ENCODE peak calls at places on chromosomes 1 and 21, in six cellular contexts. M is HCT116, Z is GM12878, K is K562, J is H1, I is HepG2. A is an unnamed sample.

GRCh38 chr1:165854101-165854845 is 26.9 kb downstream of the UCK2 start:
- DNase-seq in K (no peak), J (no peak), Z (no peak), I (no peak), M (no peak), A (no peak)

GRCh38 chr1:63983391-63984256 is 209.8 kb downstream of the ROR1 start:
- DNase-seq in J (no peak), I (no peak), K (no peak), Z (no peak), M (no peak), A (no peak)

GRCh38 chr1:58013237-58013636 is 533.3 kb downstream of the OMA1 start:
- DNase-seq in Z (no peak), M (no peak), I (peak; percentile 6), K (no peak), J (no peak), A (no peak)

GRCh38 chr21:34073749-34074282 is 438 bp downstream of the MRPS6 start:
- DNase-seq in M (no peak), I (no peak), K (peak; percentile 87), Z (no peak), J (no peak), A (peak; percentile 29)

GRCh38 chr1:180221461-180221860 is 8.6 kb upstream of the LHX4 start:
- DNase-seq in I (no peak), J (no peak), Z (no peak), K (no peak), M (no peak), A (no peak)

GRCh38 chr1:68049941-68050878 is at the start of gene DIRAS3:
- DNase-seq in M (peak; percentile 10), J (no peak), Z (no peak), I (no peak), K (no peak), A (no peak)

GRCh38 chr21:32347887-32348450 is 44.8 kb downstream of the URB1 start:
- DNase-seq in M (no peak), I (no peak), K (no peak), J (no peak), Z (no peak), A (no peak)

GRCh38 chr1:241702436-241702835 is 50.4 kb downstream of the WDR64 start:
- DNase-seq in M (no peak), J (no peak), I (no peak), K (no peak), Z (no peak), A (no peak)

GRCh38 chr1:154972517-154973343 is 1.8 kb upstream of the CKS1B start:
- DNase-seq in I (peak; percentile 95), M (peak; percentile 80), Z (no peak), J (peak; percentile 95), K (no peak), A (peak; percentile 91)

GRCh38 chr1:30707412-30708360 is 15.7 kb downstream of the MATN1 start:
- DNase-seq in J (no peak), Z (no peak), I (peak; percentile 38), K (peak; percentile 92), M (peak; percentile 48), A (peak; percentile 88)

GRCh38 chr1:99266731-99267130 is 2.4 kb downstream of the PLPPR4 start:
- DNase-seq in J (no peak), K (no peak), Z (no peak), M (no peak), I (no peak), A (no peak)

GRCh38 chr1:228164561-228165371 is 838 bp upstream of the IBA57 start:
- DNase-seq in K (no peak), J (no peak), Z (no peak), M (no peak), I (no peak), A (no peak)

GRCh38 chr1:210396541-210396940 is 67.8 kb downstream of the HHAT start:
- DNase-seq in Z (no peak), J (no peak), M (no peak), K (no peak), I (no peak), A (no peak)

GRCh38 chr1:37732111-37732780 is 32.7 kb downstream of the EPHA10 start:
- DNase-seq in Z (no peak), M (no peak), K (no peak), I (peak; percentile 81), J (no peak), A (no peak)

GRCh38 chr1:248165186-248165585 is 9.4 kb upstream of the OR2M2 start:
- DNase-seq in Z (no peak), K (no peak), I (no peak), J (no peak), M (no peak), A (no peak)

GRCh38 chr1:224681816-224682215 is 65.7 kb downstream of the CNIH3 start:
- DNase-seq in K (no peak), M (no peak), J (no peak), Z (no peak), I (no peak), A (no peak)

GRCh38 chr1:224673161-224673560 is 57.0 kb downstream of the CNIH3 start:
- DNase-seq in J (no peak), Z (no peak), I (no peak), M (no peak), K (no peak), A (no peak)

GRCh38 chr1:224675589-224675988 is 59.5 kb downstream of the CNIH3 start:
- DNase-seq in J (no peak), K (no peak), M (no peak), Z (no peak), I (no peak), A (no peak)

GRCh38 chr1:224676613-224677012 is 60.5 kb downstream of the CNIH3 start:
- DNase-seq in K (no peak), M (no peak), Z (no peak), J (no peak), I (no peak), A (no peak)

DNA sequence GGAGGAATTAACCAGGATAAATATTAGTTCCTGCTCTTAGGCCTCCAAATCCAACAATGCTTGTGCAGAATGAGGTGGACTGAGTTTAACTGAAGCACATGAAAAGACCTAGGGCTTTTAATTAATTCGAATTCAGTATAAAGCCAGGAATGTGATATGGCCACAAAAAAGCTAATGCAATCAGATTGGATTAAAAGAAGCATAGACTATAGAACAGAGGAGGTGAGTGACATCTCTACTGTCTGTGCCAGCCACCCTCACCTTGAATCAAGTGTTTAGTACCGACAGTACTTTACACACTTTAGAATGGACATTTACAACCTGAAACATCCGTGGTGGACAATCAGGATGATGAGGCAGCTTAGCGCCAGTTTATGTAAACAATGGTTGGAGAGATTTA is 62.1 kb downstream of the CNIH3 start:
- DNase-seq in I (no peak), J (no peak), Z (no peak), K (no peak), M (no peak), A (no peak)
- TF ChIP-seq ATF3 in I (no peak), J (no peak), Z (no peak), K (no peak), M (no peak), A (no peak)

GRCh38 chr1:226444901-226445300 is 37.0 kb upstream of the PARP1 start:
- DNase-seq in J (no peak), K (no peak), M (no peak), Z (peak; percentile 83), I (no peak), A (no peak)

GRCh38 chr1:226441629-226442028 is 33.7 kb upstream of the PARP1 start:
- DNase-seq in M (no peak), K (no peak), J (no peak), Z (no peak), I (no peak), A (no peak)

GRCh38 chr1:226443033-226443432 is 35.1 kb upstream of the PARP1 start:
- DNase-seq in J (no peak), K (no peak), M (peak; percentile 23), Z (no peak), I (no peak), A (no peak)

GRCh38 chr1:226446058-226446457 is 38.2 kb upstream of the PARP1 start:
- DNase-seq in K (no peak), M (no peak), I (no peak), J (no peak), Z (no peak), A (no peak)

DNA sequence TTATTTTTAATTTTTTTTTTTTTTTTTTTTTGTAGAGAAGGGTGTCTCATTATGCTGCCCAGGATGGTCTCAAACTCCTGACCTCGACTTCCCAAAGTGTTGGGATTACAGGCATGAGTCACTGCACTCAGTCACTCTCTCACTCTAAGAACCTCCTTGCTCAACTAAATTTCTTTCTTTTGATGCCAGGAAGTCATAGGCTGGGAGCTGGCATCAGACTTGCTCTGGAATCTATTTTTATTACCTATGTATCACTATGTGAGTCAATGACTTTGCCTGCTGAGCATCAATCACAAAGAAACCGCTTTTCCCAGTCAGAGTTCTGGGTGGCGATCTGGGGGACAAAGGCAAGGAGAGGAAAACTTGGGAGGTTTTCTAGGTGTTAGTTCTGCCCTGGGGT is 35.5 kb upstream of the PARP1 start:
- DNase-seq in M (peak; percentile 91), K (no peak), Z (no peak), J (no peak), I (no peak), A (no peak)
- TF ChIP-seq ATF3 in M (no peak), K (no peak), Z (no peak), J (no peak), I (no peak), A (no peak)

DNA sequence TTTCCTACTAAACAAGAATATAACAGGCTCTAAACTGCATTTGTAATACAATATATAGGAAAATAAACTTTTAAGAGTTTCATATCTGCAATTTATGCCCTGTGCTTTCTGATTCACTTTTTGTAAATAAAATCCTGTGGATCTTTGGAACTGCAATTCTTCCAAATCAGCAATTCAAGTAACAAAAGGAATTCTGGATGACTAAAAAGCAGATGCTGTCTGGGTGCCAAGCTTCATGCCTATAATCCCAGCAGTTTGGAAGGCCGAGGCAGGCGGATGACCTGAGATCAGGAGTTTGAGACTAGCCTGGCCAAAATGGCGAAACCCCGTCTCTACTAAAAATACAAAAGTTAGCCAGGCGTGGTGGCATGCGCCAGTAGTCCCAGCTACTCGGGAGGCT is 6.3 kb downstream of the NME7 start:
- DNase-seq in M (no peak), J (no peak), K (no peak), Z (no peak), I (no peak), A (no peak)
- TF ChIP-seq ATF3 in M (no peak), J (no peak), K (no peak), Z (no peak), I (no peak), A (no peak)

GRCh38 chr1:39635871-39636210 is 3.6 kb downstream of the HEYL start:
- DNase-seq in J (no peak), Z (no peak), I (no peak), K (no peak), M (no peak), A (no peak)

GRCh38 chr1:39638965-39639332 is 494 bp downstream of the HEYL start:
- DNase-seq in I (no peak), M (no peak), K (no peak), Z (no peak), J (no peak), A (no peak)

GRCh38 chr1:39639333-39640130 is at the start of gene HEYL:
- DNase-seq in J (peak; percentile 44), M (peak; percentile 65), Z (no peak), I (peak; percentile 40), K (peak; percentile 97), A (peak; percentile 86)

GRCh38 chr1:39635205-39635870 is 4.1 kb downstream of the HEYL start:
- DNase-seq in J (no peak), Z (no peak), I (no peak), M (no peak), K (no peak), A (no peak)

DNA sequence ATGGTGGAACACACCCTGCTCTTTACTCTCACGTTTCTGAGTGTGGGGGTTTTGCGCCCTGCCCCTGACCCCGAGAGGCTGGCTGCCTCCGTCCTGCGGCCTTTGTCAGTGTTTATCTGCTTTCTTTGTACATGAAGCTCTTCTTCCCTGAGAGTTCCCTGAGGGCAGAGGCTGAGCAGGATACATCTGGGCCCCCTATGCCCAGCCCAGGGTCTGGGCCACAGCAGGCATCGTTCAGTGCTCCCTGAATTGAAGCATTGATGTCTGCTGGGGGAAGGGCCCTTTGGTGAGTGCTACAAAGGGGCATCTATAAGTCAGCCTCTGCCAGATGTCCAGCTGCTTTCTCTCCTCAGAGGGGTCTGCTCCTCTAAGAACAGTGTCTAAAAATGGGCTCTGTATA is 2.1 kb downstream of the HEYL start:
- DNase-seq in Z (no peak), J (no peak), M (no peak), I (no peak), K (no peak), A (no peak)
- TF ChIP-seq ATF3 in Z (no peak), J (no peak), M (no peak), I (no peak), K (no peak), A (no peak)